ENCODE peak calls at places on chromosomes 4 and X, in eight cellular contexts. E is fibroblast of mammary gland, S is progenitor cell of endocrine pancreas, V is hepatocyte, J is left ventricle myocardium inferior, B is lower lobe of right lung, X is psoas muscle, M is AG09319. I is an unnamed sample.

GRCh38 chr4:33149658-33150057 is 2429.5 kb downstream of the PCDH7 start:
- DNase-seq in E (no peak), S (no peak), V (no peak), J (no peak), B (no peak), X (no peak), M (no peak), I (no peak)

GRCh38 chr4:73277201-73277600 is 18.6 kb upstream of the ANKRD17 start:
- DNase-seq in E (no peak), S (no peak), V (no peak), J (no peak), B (no peak), X (no peak), M (no peak), I (no peak)

GRCh38 chrX:56762220-56762619 is 33.2 kb downstream of the NBDY start:
- DNase-seq in E (no peak), S (no peak), V (no peak), J (no peak), B (no peak), X (no peak), M (no peak), I (no peak)

GRCh38 chr4:26424143-26424542 is 66.1 kb downstream of the CCKAR start:
- DNase-seq in E (no peak), S (no peak), V (no peak), J (no peak), B (no peak), X (no peak), M (no peak), I (no peak)

GRCh38 chrX:2710041-2710471 is 19.0 kb downstream of the CD99 start:
- DNase-seq in E (peak), S (no peak), V (peak), J (no peak), B (no peak), X (no peak), M (no peak), I (peak)

GRCh38 chr4:38782452-38783108 is at the start of gene TLR10:
- DNase-seq in E (peak), S (peak), V (peak), J (no peak), B (no peak), X (no peak), M (peak), I (no peak)

GRCh38 chrX:106802388-106803275 is at the start of gene TBC1D8B:
- DNase-seq in E (peak), S (peak), V (peak), J (peak), B (peak), X (peak), M (peak), I (peak)

GRCh38 chrX:101022020-101022419 is 29.9 kb downstream of the TRMT2B start:
- DNase-seq in E (no peak), S (no peak), V (no peak), J (no peak), B (no peak), X (no peak), M (no peak), I (no peak)

GRCh38 chr4:40662962-40663604 is 33.4 kb upstream of the RBM47 start:
- DNase-seq in E (peak), S (no peak), V (peak), J (no peak), B (peak), X (no peak), M (peak), I (no peak)

GRCh38 chr4:89001647-89002518 is 55.1 kb downstream of the FAM13A start:
- DNase-seq in E (no peak), S (no peak), V (no peak), J (no peak), B (no peak), X (no peak), M (no peak), I (no peak)

GRCh38 chr4:40372651-40373050 is 37.5 kb downstream of the CHRNA9 start:
- DNase-seq in E (no peak), S (no peak), V (no peak), J (no peak), B (no peak), X (no peak), M (no peak), I (no peak)

GRCh38 chr4:134628074-134628473 is 426.5 kb upstream of the PABPC4L start:
- DNase-seq in E (no peak), S (no peak), V (no peak), J (no peak), B (no peak), X (no peak), M (no peak), I (no peak)

GRCh38 chr4:99655315-99656081 is 2.1 kb downstream of the C4orf54 start:
- DNase-seq in E (peak), S (no peak), V (no peak), J (peak), B (no peak), X (no peak), M (peak), I (no peak)

GRCh38 chrX:9171841-9172240 is 137.9 kb upstream of the FAM9B start:
- DNase-seq in E (peak), S (no peak), V (no peak), J (no peak), B (no peak), X (no peak), M (no peak), I (no peak)

GRCh38 chrX:107450823-107451509 is 1.5 kb downstream of the FRMPD3 start:
- DNase-seq in E (peak), S (no peak), V (peak), J (no peak), B (no peak), X (no peak), M (no peak), I (peak)

GRCh38 chrX:63250253-63250868 is 100.8 kb downstream of the SPIN4 start:
- DNase-seq in E (peak), S (peak), V (peak), J (no peak), B (no peak), X (no peak), M (peak), I (peak)

DNA sequence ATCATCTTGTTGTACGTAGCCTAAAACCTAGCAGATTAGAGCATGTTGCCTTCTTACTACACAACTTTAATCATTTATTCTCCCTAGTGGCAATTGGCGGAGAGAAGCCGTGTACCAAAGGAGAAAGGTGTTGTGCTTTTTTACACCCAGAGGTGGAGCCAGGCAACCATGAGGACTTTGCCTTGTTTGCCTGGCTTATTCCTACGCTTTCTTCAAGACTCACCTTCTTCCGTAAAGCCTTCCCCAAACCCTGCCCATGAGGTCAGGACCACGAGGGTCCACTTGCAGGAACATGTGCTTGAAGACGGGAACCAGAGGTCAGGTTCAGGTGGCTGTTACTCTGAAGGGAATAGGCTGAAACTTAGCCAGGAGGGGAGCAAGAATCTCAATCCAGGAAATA is 290.5 kb downstream of the RAB28 start:
- DNase-seq in E (no peak), S (no peak), V (no peak), J (no peak), B (no peak), X (no peak), M (no peak), I (no peak)
- TF ChIP-seq CTCF in E (no peak), S (no peak), V (no peak), J (no peak), B (no peak), X (no peak), M (no peak), I (no peak)

DNA sequence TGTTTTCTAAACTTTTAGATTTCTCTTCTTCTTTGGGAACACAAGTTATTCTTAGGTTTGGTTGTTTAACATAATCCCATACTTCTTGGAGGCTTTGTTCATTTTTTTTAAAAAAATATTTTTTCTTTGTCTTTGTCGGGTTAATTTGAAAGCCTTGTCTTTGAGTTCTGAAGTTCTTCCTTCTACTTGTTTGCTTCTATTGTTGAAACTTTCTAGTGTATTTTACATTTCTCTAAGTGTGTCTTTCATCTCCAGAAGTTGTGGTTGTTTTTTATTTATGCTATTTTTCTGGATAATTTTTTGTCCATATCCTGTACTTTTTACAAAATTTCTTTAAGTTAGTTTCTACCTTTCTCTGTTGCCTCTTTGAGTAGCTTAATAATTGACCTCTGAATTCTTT is 116.1 kb downstream of the NPNT start:
- DNase-seq in E (no peak), S (no peak), V (no peak), J (no peak), B (no peak), X (no peak), M (no peak), I (no peak)
- TF ChIP-seq CTCF in E (no peak), S (no peak), V (no peak), J (no peak), B (no peak), X (no peak), M (no peak), I (no peak)

GRCh38 chr4:176664964-176665363 is 127.8 kb downstream of the VEGFC start:
- DNase-seq in E (no peak), S (no peak), V (no peak), J (no peak), B (no peak), X (no peak), M (no peak), I (no peak)

GRCh38 chr4:176654565-176655216 is 138.0 kb downstream of the VEGFC start:
- DNase-seq in E (no peak), S (no peak), V (no peak), J (no peak), B (no peak), X (no peak), M (no peak), I (no peak)

GRCh38 chr4:176656108-176656507 is 136.6 kb downstream of the VEGFC start:
- DNase-seq in E (no peak), S (no peak), V (no peak), J (no peak), B (no peak), X (no peak), M (peak), I (no peak)

GRCh38 chr4:176660561-176660960 is 132.2 kb downstream of the VEGFC start:
- DNase-seq in E (no peak), S (no peak), V (no peak), J (no peak), B (no peak), X (no peak), M (no peak), I (no peak)
- TF ChIP-seq CTCF in E (peak), S (no peak), V (no peak), J (peak), B (no peak), X (no peak), M (no peak), I (no peak)

GRCh38 chr4:7814451-7814850 is 125.2 kb downstream of the AFAP1 start:
- DNase-seq in E (no peak), S (no peak), V (no peak), J (no peak), B (no peak), X (no peak), M (no peak), I (no peak)

GRCh38 chr4:7815981-7816380 is 123.7 kb downstream of the AFAP1 start:
- DNase-seq in E (no peak), S (no peak), V (no peak), J (no peak), B (no peak), X (no peak), M (no peak), I (no peak)

GRCh38 chr4:7816771-7817170 is 122.9 kb downstream of the AFAP1 start:
- DNase-seq in E (no peak), S (no peak), V (no peak), J (no peak), B (no peak), X (no peak), M (no peak), I (no peak)

GRCh38 chr4:7813674-7814073 is 126.0 kb downstream of the AFAP1 start:
- DNase-seq in E (peak), S (no peak), V (no peak), J (no peak), B (no peak), X (no peak), M (no peak), I (no peak)

DNA sequence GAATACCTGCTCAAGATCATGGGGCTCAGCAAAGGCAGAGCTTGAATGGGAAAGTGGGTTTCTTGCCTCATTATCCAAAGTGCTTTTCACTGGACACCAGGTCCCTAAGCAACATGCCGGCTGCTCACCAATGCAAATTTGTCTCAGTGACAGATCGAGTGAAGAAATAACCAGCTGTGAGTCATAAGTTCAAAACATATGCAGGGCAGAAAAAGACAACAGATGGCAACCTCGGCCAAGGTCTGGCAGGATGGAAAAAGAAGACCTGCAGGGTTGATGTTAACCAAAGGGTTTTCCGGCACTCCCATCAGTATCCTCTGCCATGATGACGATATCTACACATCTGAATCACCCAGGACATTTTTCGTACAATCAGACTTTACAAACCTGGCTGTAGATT is 124.1 kb downstream of the AFAP1 start:
- DNase-seq in E (peak), S (no peak), V (no peak), J (no peak), B (no peak), X (no peak), M (no peak), I (no peak)
- TF ChIP-seq CTCF in E (peak), S (no peak), V (no peak), J (no peak), B (no peak), X (no peak), M (no peak), I (no peak)

I was measured in mucosa of descending colon.